ENCODE peak calls at places on chromosomes 11 and 22, in nine cellular contexts. S, H, W, F, B, E, V, P and C are unnamed samples.

GRCh38 chr11:128482512-128483191 is 104.7 kb downstream of the ETS1 start:
- DNase-seq in S (peak; percentile 86), H (no peak), W (no peak), F (peak; percentile 84), B (no peak), E (no peak), V (no peak), P (no peak), C (peak; percentile 78)

GRCh38 chr11:47946682-47947575 is 33.4 kb upstream of the PTPRJ start:
- DNase-seq in S (peak; percentile 11), H (peak; percentile 86), W (peak; percentile 91), F (peak; percentile 96), B (no peak), E (peak; percentile 94), V (no peak), P (no peak), C (peak; percentile 91)

GRCh38 chr11:76975513-76975912 is 58.7 kb upstream of the B3GNT6 start:
- DNase-seq in S (no peak), H (no peak), W (no peak), F (no peak), B (no peak), E (no peak), V (no peak), P (no peak), C (no peak)

GRCh38 chr22:40101417-40102101 is 76.2 kb upstream of the TNRC6B start:
- DNase-seq in S (no peak), H (no peak), W (no peak), F (no peak), B (no peak), E (no peak), V (peak; percentile 40), P (no peak), C (no peak)

GRCh38 chr11:34158661-34159060 is 53.2 kb downstream of the NAT10 start:
- DNase-seq in S (no peak), H (no peak), W (no peak), F (no peak), B (no peak), E (no peak), V (no peak), P (no peak), C (no peak)

GRCh38 chr11:59857444-59858434 is 8.5 kb downstream of the TCN1 start:
- DNase-seq in S (no peak), H (peak; percentile 2), W (peak; percentile 5), F (peak; percentile 23), B (no peak), E (no peak), V (no peak), P (no peak), C (no peak)

GRCh38 chr11:82776377-82776776 is 42.7 kb upstream of the FAM181B start:
- DNase-seq in S (no peak), H (no peak), W (no peak), F (peak; percentile 5), B (no peak), E (no peak), V (no peak), P (no peak), C (peak; percentile 4)

GRCh38 chr11:112795896-112796686 is 165.1 kb upstream of the NCAM1 start:
- DNase-seq in S (no peak), H (no peak), W (no peak), F (no peak), B (no peak), E (no peak), V (no peak), P (no peak), C (no peak)

GRCh38 chr11:118882489-118882888 is 1.2 kb upstream of the CXCR5 start:
- DNase-seq in S (peak; percentile 5), H (peak; percentile 76), W (no peak), F (no peak), B (no peak), E (no peak), V (no peak), P (no peak), C (no peak)

GRCh38 chr11:58059011-58059358 is 28.2 kb downstream of the OR6Q1 start:
- DNase-seq in S (no peak), H (no peak), W (peak; percentile 88), F (peak; percentile 91), B (no peak), E (peak; percentile 82), V (no peak), P (no peak), C (peak; percentile 71)

GRCh38 chr22:47598864-47599263 is 836.4 kb downstream of the TBC1D22A start:
- DNase-seq in S (no peak), H (no peak), W (no peak), F (no peak), B (no peak), E (no peak), V (no peak), P (no peak), C (no peak)

GRCh38 chr11:10856689-10857603 is 907 bp downstream of the ZBED5 start:
- DNase-seq in S (peak; percentile 22), H (peak; percentile 29), W (peak; percentile 30), F (peak; percentile 29), B (no peak), E (no peak), V (peak; percentile 73), P (no peak), C (peak; percentile 32)

GRCh38 chr22:49257551-49257951 is 570.1 kb downstream of the BRD1 start:
- DNase-seq in S (no peak), H (no peak), W (no peak), F (no peak), B (no peak), E (no peak), V (no peak), P (no peak), C (no peak)